ENCODE peak calls at places on chromosomes 12 and 14, in nine cellular contexts. One of them, this sample, is unnamed.

GRCh38 chr14:39265741-39266588 is 32.2 kb downstream of the MIA2 start:
- DNase-seq in WTC11: no peak
- DNase-seq in RCC 7860: peak
- DNase-seq in iPS-NIHi11: no peak
- DNase-seq in uterus: no peak
- DNase-seq in frontal cortex: peak
- DNase-seq in AG04450: no peak
- DNase-seq in effector memory CD8-positive, alpha-beta T cell: no peak
- DNase-seq in fibroblast of the aortic adventitia: peak
- DNase-seq in this sample: no peak

GRCh38 chr14:37977481-37977880 is 230.2 kb upstream of the SSTR1 start:
- DNase-seq in fibroblast of the aortic adventitia: no peak
- DNase-seq in AG04450: no peak
- DNase-seq in frontal cortex: no peak
- DNase-seq in WTC11: no peak
- DNase-seq in RCC 7860: no peak
- DNase-seq in uterus: no peak
- DNase-seq in iPS-NIHi11: no peak
- DNase-seq in effector memory CD8-positive, alpha-beta T cell: no peak
- DNase-seq in this sample: no peak

GRCh38 chr14:102986810-102987579 is 64.5 kb downstream of the AMN start:
- DNase-seq in uterus: no peak
- DNase-seq in RCC 7860: no peak
- DNase-seq in iPS-NIHi11: no peak
- DNase-seq in fibroblast of the aortic adventitia: peak
- DNase-seq in AG04450: peak
- DNase-seq in frontal cortex: no peak
- DNase-seq in effector memory CD8-positive, alpha-beta T cell: no peak
- DNase-seq in WTC11: no peak
- DNase-seq in this sample: no peak

GRCh38 chr14:69038449-69039286 is 59.6 kb upstream of the ACTN1 start:
- DNase-seq in iPS-NIHi11: no peak
- DNase-seq in effector memory CD8-positive, alpha-beta T cell: no peak
- DNase-seq in RCC 7860: peak
- DNase-seq in fibroblast of the aortic adventitia: peak
- DNase-seq in uterus: peak
- DNase-seq in AG04450: no peak
- DNase-seq in frontal cortex: no peak
- DNase-seq in WTC11: no peak
- DNase-seq in this sample: no peak

GRCh38 chr12:70272510-70272909 is 29.3 kb downstream of the CNOT2 start:
- DNase-seq in uterus: no peak
- DNase-seq in fibroblast of the aortic adventitia: no peak
- DNase-seq in RCC 7860: no peak
- DNase-seq in effector memory CD8-positive, alpha-beta T cell: no peak
- DNase-seq in iPS-NIHi11: no peak
- DNase-seq in WTC11: no peak
- DNase-seq in frontal cortex: no peak
- DNase-seq in AG04450: no peak
- DNase-seq in this sample: no peak

GRCh38 chr14:71206766-71207371 is 299.6 kb downstream of the PCNX1 start:
- DNase-seq in iPS-NIHi11: no peak
- DNase-seq in fibroblast of the aortic adventitia: peak
- DNase-seq in WTC11: no peak
- DNase-seq in AG04450: peak
- DNase-seq in frontal cortex: peak
- DNase-seq in effector memory CD8-positive, alpha-beta T cell: no peak
- DNase-seq in uterus: peak
- DNase-seq in RCC 7860: peak
- DNase-seq in this sample: no peak

GRCh38 chr12:123519151-123520001 is 14.1 kb downstream of the RILPL1 start:
- DNase-seq in AG04450: no peak
- DNase-seq in iPS-NIHi11: peak
- DNase-seq in WTC11: no peak
- DNase-seq in effector memory CD8-positive, alpha-beta T cell: no peak
- DNase-seq in uterus: no peak
- DNase-seq in fibroblast of the aortic adventitia: peak
- DNase-seq in frontal cortex: no peak
- DNase-seq in RCC 7860: peak
- DNase-seq in this sample: no peak

GRCh38 chr12:88142610-88142991 is 494 bp downstream of the TMTC3 start:
- DNase-seq in AG04450: no peak
- DNase-seq in RCC 7860: no peak
- DNase-seq in uterus: no peak
- DNase-seq in frontal cortex: no peak
- DNase-seq in WTC11: peak
- DNase-seq in fibroblast of the aortic adventitia: no peak
- DNase-seq in effector memory CD8-positive, alpha-beta T cell: peak
- DNase-seq in iPS-NIHi11: peak
- DNase-seq in this sample: peak

GRCh38 chr12:105721051-105721825 is 390.7 kb downstream of the C12orf75 start:
- DNase-seq in WTC11: no peak
- DNase-seq in fibroblast of the aortic adventitia: no peak
- DNase-seq in uterus: no peak
- DNase-seq in RCC 7860: no peak
- DNase-seq in effector memory CD8-positive, alpha-beta T cell: no peak
- DNase-seq in AG04450: no peak
- DNase-seq in iPS-NIHi11: no peak
- DNase-seq in frontal cortex: no peak
- DNase-seq in this sample: no peak

GRCh38 chr14:69132513-69133181 is 20.3 kb downstream of the DCAF5 start:
- DNase-seq in iPS-NIHi11: no peak
- DNase-seq in effector memory CD8-positive, alpha-beta T cell: no peak
- DNase-seq in uterus: no peak
- DNase-seq in fibroblast of the aortic adventitia: no peak
- DNase-seq in AG04450: no peak
- DNase-seq in frontal cortex: no peak
- DNase-seq in RCC 7860: no peak
- DNase-seq in WTC11: no peak
- DNase-seq in this sample: no peak

GRCh38 chr14:71202881-71203280 is 295.6 kb downstream of the PCNX1 start:
- DNase-seq in fibroblast of the aortic adventitia: peak
- DNase-seq in RCC 7860: no peak
- DNase-seq in iPS-NIHi11: no peak
- DNase-seq in AG04450: no peak
- DNase-seq in frontal cortex: no peak
- DNase-seq in effector memory CD8-positive, alpha-beta T cell: no peak
- DNase-seq in WTC11: no peak
- DNase-seq in uterus: no peak
- DNase-seq in this sample: no peak

GRCh38 chr12:34163443-34163842 is 141.1 kb downstream of the ALG10 start:
- DNase-seq in AG04450: no peak
- DNase-seq in uterus: no peak
- DNase-seq in frontal cortex: no peak
- DNase-seq in fibroblast of the aortic adventitia: no peak
- DNase-seq in iPS-NIHi11: no peak
- DNase-seq in effector memory CD8-positive, alpha-beta T cell: no peak
- DNase-seq in RCC 7860: no peak
- DNase-seq in WTC11: no peak
- DNase-seq in this sample: no peak

GRCh38 chr12:2409656-2410265 is 357.0 kb downstream of the CACNA1C start:
- DNase-seq in fibroblast of the aortic adventitia: no peak
- DNase-seq in AG04450: no peak
- DNase-seq in frontal cortex: no peak
- DNase-seq in uterus: no peak
- DNase-seq in RCC 7860: no peak
- DNase-seq in WTC11: no peak
- DNase-seq in iPS-NIHi11: no peak
- DNase-seq in effector memory CD8-positive, alpha-beta T cell: no peak
- DNase-seq in this sample: no peak

GRCh38 chr14:93015039-93015438 is 92.1 kb downstream of the CHGA start:
- DNase-seq in frontal cortex: no peak
- DNase-seq in fibroblast of the aortic adventitia: no peak
- DNase-seq in RCC 7860: no peak
- DNase-seq in WTC11: no peak
- DNase-seq in iPS-NIHi11: no peak
- DNase-seq in AG04450: no peak
- DNase-seq in uterus: no peak
- DNase-seq in effector memory CD8-positive, alpha-beta T cell: no peak
- DNase-seq in this sample: no peak

GRCh38 chr14:25308244-25308643 is 258.3 kb upstream of the STXBP6 start:
- DNase-seq in WTC11: peak
- DNase-seq in uterus: no peak
- DNase-seq in fibroblast of the aortic adventitia: no peak
- DNase-seq in AG04450: no peak
- DNase-seq in RCC 7860: no peak
- DNase-seq in frontal cortex: no peak
- DNase-seq in iPS-NIHi11: peak
- DNase-seq in effector memory CD8-positive, alpha-beta T cell: no peak
- DNase-seq in this sample: peak

GRCh38 chr12:49288412-49288853 is 6.5 kb upstream of the PRPH start:
- DNase-seq in frontal cortex: peak
- DNase-seq in WTC11: peak
- DNase-seq in RCC 7860: peak
- DNase-seq in effector memory CD8-positive, alpha-beta T cell: peak
- DNase-seq in fibroblast of the aortic adventitia: peak
- DNase-seq in uterus: peak
- DNase-seq in AG04450: no peak
- DNase-seq in iPS-NIHi11: peak
- DNase-seq in this sample: peak

GRCh38 chr12:75704664-75705063 is 193.3 kb upstream of the KRR1 start:
- DNase-seq in frontal cortex: no peak
- DNase-seq in WTC11: no peak
- DNase-seq in uterus: no peak
- DNase-seq in iPS-NIHi11: no peak
- DNase-seq in RCC 7860: no peak
- DNase-seq in effector memory CD8-positive, alpha-beta T cell: no peak
- DNase-seq in fibroblast of the aortic adventitia: no peak
- DNase-seq in AG04450: no peak
- DNase-seq in this sample: peak

GRCh38 chr12:131690320-131690719 is 20.6 kb upstream of the SFSWAP start:
- DNase-seq in RCC 7860: no peak
- DNase-seq in effector memory CD8-positive, alpha-beta T cell: no peak
- DNase-seq in frontal cortex: no peak
- DNase-seq in uterus: no peak
- DNase-seq in AG04450: no peak
- DNase-seq in fibroblast of the aortic adventitia: no peak
- DNase-seq in WTC11: no peak
- DNase-seq in iPS-NIHi11: no peak
- DNase-seq in this sample: no peak

GRCh38 chr14:60245316-60246177 is 3.5 kb upstream of the PPM1A start:
- DNase-seq in WTC11: no peak
- DNase-seq in iPS-NIHi11: no peak
- DNase-seq in uterus: no peak
- DNase-seq in frontal cortex: no peak
- DNase-seq in RCC 7860: no peak
- DNase-seq in AG04450: no peak
- DNase-seq in effector memory CD8-positive, alpha-beta T cell: no peak
- DNase-seq in fibroblast of the aortic adventitia: no peak
- DNase-seq in this sample: no peak

GRCh38 chr14:101776315-101776714 is 14.8 kb downstream of the PPP2R5C start:
- DNase-seq in iPS-NIHi11: no peak
- DNase-seq in effector memory CD8-positive, alpha-beta T cell: no peak
- DNase-seq in RCC 7860: no peak
- DNase-seq in WTC11: no peak
- DNase-seq in uterus: no peak
- DNase-seq in fibroblast of the aortic adventitia: no peak
- DNase-seq in frontal cortex: no peak
- DNase-seq in AG04450: no peak
- DNase-seq in this sample: no peak

GRCh38 chr12:115404761-115405470 is 720.9 kb upstream of the TBX3 start:
- DNase-seq in WTC11: no peak
- DNase-seq in effector memory CD8-positive, alpha-beta T cell: no peak
- DNase-seq in iPS-NIHi11: no peak
- DNase-seq in AG04450: peak
- DNase-seq in frontal cortex: no peak
- DNase-seq in RCC 7860: peak
- DNase-seq in fibroblast of the aortic adventitia: peak
- DNase-seq in uterus: no peak
- DNase-seq in this sample: no peak

GRCh38 chr14:105026033-105026785 is 5.3 kb upstream of the CDCA4 start:
- DNase-seq in AG04450: no peak
- DNase-seq in RCC 7860: peak
- DNase-seq in fibroblast of the aortic adventitia: no peak
- DNase-seq in iPS-NIHi11: no peak
- DNase-seq in effector memory CD8-positive, alpha-beta T cell: no peak
- DNase-seq in WTC11: no peak
- DNase-seq in uterus: no peak
- DNase-seq in frontal cortex: no peak
- DNase-seq in this sample: no peak

GRCh38 chr12:65827827-65828231 is 3.5 kb downstream of the HMGA2 start:
- DNase-seq in fibroblast of the aortic adventitia: peak
- DNase-seq in iPS-NIHi11: no peak
- DNase-seq in frontal cortex: no peak
- DNase-seq in effector memory CD8-positive, alpha-beta T cell: no peak
- DNase-seq in uterus: no peak
- DNase-seq in RCC 7860: no peak
- DNase-seq in WTC11: no peak
- DNase-seq in AG04450: no peak
- DNase-seq in this sample: no peak

GRCh38 chr12:12216349-12217017 is 50.4 kb downstream of the LRP6 start:
- DNase-seq in effector memory CD8-positive, alpha-beta T cell: no peak
- DNase-seq in uterus: no peak
- DNase-seq in WTC11: no peak
- DNase-seq in RCC 7860: peak
- DNase-seq in fibroblast of the aortic adventitia: no peak
- DNase-seq in frontal cortex: no peak
- DNase-seq in iPS-NIHi11: no peak
- DNase-seq in AG04450: no peak
- DNase-seq in this sample: no peak

GRCh38 chr14:32306549-32306948 is 22.5 kb upstream of the AKAP6 start:
- DNase-seq in AG04450: no peak
- DNase-seq in iPS-NIHi11: no peak
- DNase-seq in fibroblast of the aortic adventitia: no peak
- DNase-seq in effector memory CD8-positive, alpha-beta T cell: no peak
- DNase-seq in uterus: no peak
- DNase-seq in RCC 7860: no peak
- DNase-seq in frontal cortex: no peak
- DNase-seq in WTC11: no peak
- DNase-seq in this sample: no peak

GRCh38 chr12:9651265-9651729 is 18.2 kb upstream of the CLEC2D start:
- DNase-seq in AG04450: no peak
- DNase-seq in iPS-NIHi11: no peak
- DNase-seq in uterus: no peak
- DNase-seq in effector memory CD8-positive, alpha-beta T cell: no peak
- DNase-seq in fibroblast of the aortic adventitia: peak
- DNase-seq in RCC 7860: peak
- DNase-seq in WTC11: no peak
- DNase-seq in frontal cortex: no peak
- DNase-seq in this sample: no peak

GRCh38 chr14:54803926-54804719 is 98.5 kb downstream of the GCH1 start:
- DNase-seq in fibroblast of the aortic adventitia: no peak
- DNase-seq in AG04450: no peak
- DNase-seq in effector memory CD8-positive, alpha-beta T cell: no peak
- DNase-seq in uterus: no peak
- DNase-seq in WTC11: no peak
- DNase-seq in iPS-NIHi11: no peak
- DNase-seq in RCC 7860: no peak
- DNase-seq in frontal cortex: no peak
- DNase-seq in this sample: no peak

GRCh38 chr12:3130053-3130805 is 53.0 kb downstream of the TSPAN9 start:
- DNase-seq in RCC 7860: no peak
- DNase-seq in fibroblast of the aortic adventitia: no peak
- DNase-seq in iPS-NIHi11: no peak
- DNase-seq in uterus: no peak
- DNase-seq in frontal cortex: no peak
- DNase-seq in WTC11: no peak
- DNase-seq in effector memory CD8-positive, alpha-beta T cell: no peak
- DNase-seq in AG04450: no peak
- DNase-seq in this sample: no peak

GRCh38 chr12:101697197-101697929 is at the start of gene CHPT1:
- DNase-seq in frontal cortex: peak
- DNase-seq in RCC 7860: peak
- DNase-seq in fibroblast of the aortic adventitia: no peak
- DNase-seq in AG04450: no peak
- DNase-seq in WTC11: peak
- DNase-seq in iPS-NIHi11: peak
- DNase-seq in effector memory CD8-positive, alpha-beta T cell: peak
- DNase-seq in uterus: peak
- DNase-seq in this sample: peak

GRCh38 chr14:71703477-71703876 is 228.8 kb upstream of the RGS6 start:
- DNase-seq in fibroblast of the aortic adventitia: peak
- DNase-seq in effector memory CD8-positive, alpha-beta T cell: no peak
- DNase-seq in WTC11: no peak
- DNase-seq in RCC 7860: no peak
- DNase-seq in AG04450: no peak
- DNase-seq in frontal cortex: peak
- DNase-seq in iPS-NIHi11: no peak
- DNase-seq in uterus: peak
- DNase-seq in this sample: no peak

GRCh38 chr14:54788701-54789100 is 113.9 kb downstream of the GCH1 start:
- DNase-seq in iPS-NIHi11: no peak
- DNase-seq in fibroblast of the aortic adventitia: no peak
- DNase-seq in effector memory CD8-positive, alpha-beta T cell: no peak
- DNase-seq in uterus: no peak
- DNase-seq in RCC 7860: no peak
- DNase-seq in AG04450: no peak
- DNase-seq in frontal cortex: no peak
- DNase-seq in WTC11: no peak
- DNase-seq in this sample: no peak